ENCODE peak calls at places on chromosome 7, in seven cellular contexts. One of them, this sample, is unnamed.

GRCh38 chr7:158613481-158613880 is 25.9 kb upstream of the PTPRN2 start:
- DNase-seq in vagina: no peak
- DNase-seq in sigmoid colon: no peak
- DNase-seq in RWPE1: no peak
- DNase-seq in transverse colon: no peak
- DNase-seq in WTC11: no peak
- DNase-seq in SK-N-SH: no peak
- DNase-seq in this sample: no peak

GRCh38 chr7:47303695-47304453 is 278.0 kb downstream of the TNS3 start:
- DNase-seq in RWPE1: no peak
- DNase-seq in sigmoid colon: peak
- DNase-seq in SK-N-SH: no peak
- DNase-seq in transverse colon: no peak
- DNase-seq in vagina: peak
- DNase-seq in WTC11: no peak
- DNase-seq in this sample: no peak

GRCh38 chr7:44473295-44473694 is 17.2 kb downstream of the NUDCD3 start:
- DNase-seq in SK-N-SH: no peak
- DNase-seq in sigmoid colon: no peak
- DNase-seq in WTC11: no peak
- DNase-seq in transverse colon: no peak
- DNase-seq in RWPE1: peak
- DNase-seq in vagina: no peak
- DNase-seq in this sample: no peak

GRCh38 chr7:69844264-69844868 is 246.1 kb downstream of the AUTS2 start:
- DNase-seq in vagina: no peak
- DNase-seq in RWPE1: no peak
- DNase-seq in WTC11: no peak
- DNase-seq in transverse colon: no peak
- DNase-seq in SK-N-SH: no peak
- DNase-seq in sigmoid colon: no peak
- DNase-seq in this sample: no peak

GRCh38 chr7:105512415-105512814 is 9.7 kb downstream of the PUS7 start:
- DNase-seq in RWPE1: no peak
- DNase-seq in WTC11: no peak
- DNase-seq in SK-N-SH: no peak
- DNase-seq in transverse colon: no peak
- DNase-seq in sigmoid colon: no peak
- DNase-seq in vagina: no peak
- DNase-seq in this sample: no peak

GRCh38 chr7:24715661-24716479 is 41.4 kb downstream of the GSDME start:
- DNase-seq in sigmoid colon: no peak
- DNase-seq in SK-N-SH: peak
- DNase-seq in vagina: peak
- DNase-seq in WTC11: peak
- DNase-seq in transverse colon: no peak
- DNase-seq in RWPE1: no peak
- DNase-seq in this sample: no peak

GRCh38 chr7:14748461-14748860 is 154.1 kb downstream of the DGKB start:
- DNase-seq in vagina: no peak
- DNase-seq in transverse colon: no peak
- DNase-seq in RWPE1: peak
- DNase-seq in sigmoid colon: no peak
- DNase-seq in WTC11: no peak
- DNase-seq in SK-N-SH: no peak
- DNase-seq in this sample: no peak

GRCh38 chr7:105198223-105198622 is 184.2 kb downstream of the KMT2E start:
- DNase-seq in transverse colon: no peak
- DNase-seq in vagina: no peak
- DNase-seq in WTC11: no peak
- DNase-seq in sigmoid colon: no peak
- DNase-seq in SK-N-SH: no peak
- DNase-seq in RWPE1: no peak
- DNase-seq in this sample: no peak

GRCh38 chr7:125147047-125147446 is 217.4 kb upstream of the POT1 start:
- DNase-seq in RWPE1: no peak
- DNase-seq in WTC11: no peak
- DNase-seq in sigmoid colon: no peak
- DNase-seq in SK-N-SH: no peak
- DNase-seq in vagina: no peak
- DNase-seq in transverse colon: no peak
- DNase-seq in this sample: no peak

GRCh38 chr7:102836206-102836938 is 76.4 kb upstream of the LRRC17 start:
- DNase-seq in vagina: no peak
- DNase-seq in transverse colon: no peak
- DNase-seq in WTC11: no peak
- DNase-seq in RWPE1: peak
- DNase-seq in SK-N-SH: no peak
- DNase-seq in sigmoid colon: no peak
- DNase-seq in this sample: no peak

GRCh38 chr7:101162551-101163280 is 2.7 kb downstream of the VGF start:
- DNase-seq in SK-N-SH: peak
- DNase-seq in vagina: no peak
- DNase-seq in transverse colon: peak
- DNase-seq in WTC11: peak
- DNase-seq in RWPE1: peak
- DNase-seq in sigmoid colon: no peak
- DNase-seq in this sample: peak

GRCh38 chr7:150511039-150511438 is 3.6 kb upstream of the GIMAP7 start:
- DNase-seq in SK-N-SH: no peak
- DNase-seq in sigmoid colon: no peak
- DNase-seq in RWPE1: no peak
- DNase-seq in vagina: no peak
- DNase-seq in WTC11: no peak
- DNase-seq in transverse colon: no peak
- DNase-seq in this sample: no peak

GRCh38 chr7:45930967-45931366 is 9.9 kb upstream of the IGFBP3 start:
- DNase-seq in sigmoid colon: no peak
- DNase-seq in vagina: no peak
- DNase-seq in transverse colon: no peak
- DNase-seq in WTC11: no peak
- DNase-seq in RWPE1: no peak
- DNase-seq in SK-N-SH: no peak
- DNase-seq in this sample: no peak

GRCh38 chr7:144818516-144818915 is 17.3 kb downstream of the TPK1 start:
- DNase-seq in WTC11: no peak
- DNase-seq in RWPE1: no peak
- DNase-seq in transverse colon: no peak
- DNase-seq in SK-N-SH: no peak
- DNase-seq in vagina: no peak
- DNase-seq in sigmoid colon: no peak
- DNase-seq in this sample: no peak

GRCh38 chr7:43577485-43577951 is 5.4 kb upstream of the STK17A start:
- DNase-seq in transverse colon: no peak
- DNase-seq in vagina: no peak
- DNase-seq in RWPE1: no peak
- DNase-seq in SK-N-SH: no peak
- DNase-seq in WTC11: peak
- DNase-seq in sigmoid colon: no peak
- DNase-seq in this sample: no peak

GRCh38 chr7:157431173-157431950 is 94.6 kb downstream of the DNAJB6 start:
- DNase-seq in WTC11: no peak
- DNase-seq in RWPE1: no peak
- DNase-seq in transverse colon: no peak
- DNase-seq in sigmoid colon: peak
- DNase-seq in vagina: no peak
- DNase-seq in SK-N-SH: no peak
- DNase-seq in this sample: no peak

GRCh38 chr7:112665709-112666108 is 124.5 kb downstream of the TMEM168 start:
- DNase-seq in SK-N-SH: peak
- DNase-seq in vagina: no peak
- DNase-seq in transverse colon: peak
- DNase-seq in sigmoid colon: no peak
- DNase-seq in RWPE1: no peak
- DNase-seq in WTC11: peak
- DNase-seq in this sample: no peak

GRCh38 chr7:23467731-23468720 is 2.3 kb downstream of the IGF2BP3 start:
- DNase-seq in SK-N-SH: peak
- DNase-seq in WTC11: peak
- DNase-seq in sigmoid colon: no peak
- DNase-seq in RWPE1: no peak
- DNase-seq in vagina: no peak
- DNase-seq in transverse colon: peak
- DNase-seq in this sample: peak

GRCh38 chr7:23458044-23458443 is 12.2 kb downstream of the IGF2BP3 start:
- DNase-seq in vagina: no peak
- DNase-seq in sigmoid colon: no peak
- DNase-seq in SK-N-SH: no peak
- DNase-seq in WTC11: no peak
- DNase-seq in RWPE1: no peak
- DNase-seq in transverse colon: no peak
- DNase-seq in this sample: no peak

GRCh38 chr7:23468721-23469149 is 1.6 kb downstream of the IGF2BP3 start:
- DNase-seq in transverse colon: peak
- DNase-seq in WTC11: no peak
- DNase-seq in sigmoid colon: no peak
- DNase-seq in vagina: no peak
- DNase-seq in RWPE1: no peak
- DNase-seq in SK-N-SH: peak
- DNase-seq in this sample: peak

GRCh38 chr7:23467281-23467680 is 3.0 kb downstream of the IGF2BP3 start:
- DNase-seq in WTC11: no peak
- DNase-seq in RWPE1: no peak
- DNase-seq in SK-N-SH: peak
- DNase-seq in transverse colon: no peak
- DNase-seq in sigmoid colon: no peak
- DNase-seq in vagina: no peak
- DNase-seq in this sample: no peak

GRCh38 chr7:23462846-23463245 is 7.4 kb downstream of the IGF2BP3 start:
- DNase-seq in SK-N-SH: peak
- DNase-seq in vagina: no peak
- DNase-seq in RWPE1: no peak
- DNase-seq in sigmoid colon: no peak
- DNase-seq in WTC11: no peak
- DNase-seq in transverse colon: no peak
- DNase-seq in this sample: no peak
- TF ChIP-seq CTCF in SK-N-SH: peak
- TF ChIP-seq CTCF in vagina: no peak
- TF ChIP-seq CTCF in RWPE1: no peak
- TF ChIP-seq CTCF in sigmoid colon: no peak
- TF ChIP-seq CTCF in WTC11: no peak
- TF ChIP-seq CTCF in transverse colon: no peak
- TF ChIP-seq CTCF in this sample: no peak

GRCh38 chr7:28032738-28033380 is 147.7 kb downstream of the JAZF1 start:
- DNase-seq in SK-N-SH: no peak
- DNase-seq in RWPE1: no peak
- DNase-seq in WTC11: peak
- DNase-seq in sigmoid colon: no peak
- DNase-seq in transverse colon: no peak
- DNase-seq in vagina: no peak
- DNase-seq in this sample: no peak
- TF ChIP-seq CTCF in SK-N-SH: peak
- TF ChIP-seq CTCF in RWPE1: no peak
- TF ChIP-seq CTCF in WTC11: no peak
- TF ChIP-seq CTCF in sigmoid colon: no peak
- TF ChIP-seq CTCF in transverse colon: no peak
- TF ChIP-seq CTCF in vagina: no peak
- TF ChIP-seq CTCF in this sample: no peak

GRCh38 chr7:18703743-18704142 is 208.2 kb downstream of the HDAC9 start:
- DNase-seq in vagina: no peak
- DNase-seq in WTC11: no peak
- DNase-seq in SK-N-SH: no peak
- DNase-seq in transverse colon: no peak
- DNase-seq in RWPE1: no peak
- DNase-seq in sigmoid colon: no peak
- DNase-seq in this sample: no peak

GRCh38 chr7:18694911-18695310 is 199.4 kb downstream of the HDAC9 start:
- DNase-seq in transverse colon: no peak
- DNase-seq in WTC11: no peak
- DNase-seq in sigmoid colon: no peak
- DNase-seq in RWPE1: no peak
- DNase-seq in SK-N-SH: no peak
- DNase-seq in vagina: no peak
- DNase-seq in this sample: no peak

GRCh38 chr7:18698258-18698734 is 202.7 kb downstream of the HDAC9 start:
- DNase-seq in vagina: no peak
- DNase-seq in SK-N-SH: peak
- DNase-seq in WTC11: no peak
- DNase-seq in transverse colon: no peak
- DNase-seq in RWPE1: no peak
- DNase-seq in sigmoid colon: no peak
- DNase-seq in this sample: no peak

GRCh38 chr7:18702071-18702829 is 206.7 kb downstream of the HDAC9 start:
- DNase-seq in RWPE1: no peak
- DNase-seq in vagina: no peak
- DNase-seq in sigmoid colon: no peak
- DNase-seq in WTC11: no peak
- DNase-seq in SK-N-SH: peak
- DNase-seq in transverse colon: no peak
- DNase-seq in this sample: no peak

DNA sequence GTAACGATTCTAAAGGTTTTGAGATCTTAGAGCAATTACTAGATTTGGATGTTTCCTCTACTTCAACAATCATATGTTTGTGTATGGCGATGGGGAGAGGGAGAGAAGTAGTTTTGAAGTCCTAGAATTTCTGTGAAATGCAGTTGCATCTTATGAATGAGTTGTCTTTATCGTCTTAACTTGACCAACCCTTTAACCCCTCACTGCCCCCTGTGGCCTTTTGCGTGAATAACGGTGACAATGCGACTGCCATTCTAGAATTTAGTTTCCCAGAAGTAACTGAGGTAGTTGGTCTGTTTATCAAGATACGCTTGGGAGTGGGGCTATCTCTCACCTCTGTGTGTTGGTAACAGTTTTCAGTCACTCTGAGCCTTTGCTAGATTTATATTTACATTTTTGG is 204.6 kb downstream of the HDAC9 start:
- DNase-seq in SK-N-SH: no peak
- DNase-seq in sigmoid colon: no peak
- DNase-seq in vagina: no peak
- DNase-seq in WTC11: peak
- DNase-seq in RWPE1: no peak
- DNase-seq in transverse colon: no peak
- DNase-seq in this sample: no peak
- TF ChIP-seq CTCF in SK-N-SH: peak
- TF ChIP-seq CTCF in sigmoid colon: no peak
- TF ChIP-seq CTCF in vagina: no peak
- TF ChIP-seq CTCF in WTC11: no peak
- TF ChIP-seq CTCF in RWPE1: no peak
- TF ChIP-seq CTCF in transverse colon: no peak
- TF ChIP-seq CTCF in this sample: peak

DNA sequence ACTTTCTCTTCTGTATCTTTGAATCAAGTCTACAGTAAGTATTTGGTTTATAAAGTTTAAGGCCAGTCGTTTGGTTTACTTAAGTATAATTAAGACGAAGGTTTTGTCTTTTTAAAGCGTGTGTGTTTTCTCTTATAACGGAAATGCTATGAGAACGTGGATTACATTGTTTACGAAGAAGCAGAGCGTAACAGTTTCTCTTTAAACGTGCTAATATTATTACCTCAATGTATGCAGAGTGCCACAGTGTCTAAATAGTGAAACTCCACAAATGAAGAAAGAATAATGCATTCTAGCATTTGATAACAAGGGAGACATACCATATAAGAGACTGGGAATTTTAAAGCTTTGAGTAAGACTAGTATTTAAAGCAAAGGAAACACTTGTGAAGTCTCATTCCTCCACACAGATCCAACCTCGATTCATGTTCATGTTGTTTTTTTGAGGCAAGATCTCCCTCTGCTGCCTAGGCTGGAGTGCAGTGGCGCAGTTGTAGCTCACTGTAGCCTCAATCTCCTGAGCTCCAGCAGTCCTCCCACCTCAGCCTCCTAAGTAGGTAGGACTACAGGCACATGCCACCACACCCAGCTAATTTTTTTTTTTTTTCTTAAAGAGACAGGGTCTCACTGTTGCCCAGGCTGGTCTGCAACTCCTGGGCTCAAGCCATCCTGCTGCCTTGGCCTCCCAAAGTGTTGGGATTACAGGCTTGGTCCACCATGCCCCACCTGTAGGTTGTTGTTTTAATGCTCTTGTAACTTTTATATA is 75.1 kb downstream of the ANKRD61 start:
- DNase-seq in sigmoid colon: peak
- DNase-seq in transverse colon: peak
- DNase-seq in vagina: no peak
- DNase-seq in RWPE1: no peak
- DNase-seq in WTC11: no peak
- DNase-seq in SK-N-SH: no peak
- DNase-seq in this sample: no peak
- TF ChIP-seq CTCF in sigmoid colon: no peak
- TF ChIP-seq CTCF in transverse colon: peak
- TF ChIP-seq CTCF in vagina: no peak
- TF ChIP-seq CTCF in RWPE1: peak
- TF ChIP-seq CTCF in WTC11: no peak
- TF ChIP-seq CTCF in SK-N-SH: peak
- TF ChIP-seq CTCF in this sample: no peak

This sample was measured in mesothelial cell of epicardium.